ENCODE peak calls at places on chromosomes 11 and 22, in ten cellular contexts. O is central memory CD8-positive, alpha-beta T cell; D is AML-193; Q is iris pigment epithelial cell; G is activated gamma-delta T cell treated with Interleukin-2 at 50 U/mL for 16 hours; C is stimulated activated CD4-positive, alpha-beta T cell treated with anti-CD3 and anti-CD28 coated beads, Interleukin-1b, Interleukin-23, amount 100 ng/mL, for 1 hour; W is non-pigmented ciliary epithelial cell; F is neuronal stem cell; E is A549; T is NCI-H748 treated with DMSO at 0.1 percent for 48 hours. Y is an unnamed sample.

GRCh38 chr11:65072631-65072966 is 11.2 kb downstream of the CDCA5 start:
- DNase-seq in O (no peak), D (no peak), Q (no peak), G (no peak), C (no peak), W (no peak), F (no peak), E (no peak), T (no peak), Y (no peak)

GRCh38 chr11:69372589-69373250 is 78.8 kb downstream of the MYEOV start:
- DNase-seq in O (no peak), D (no peak), Q (no peak), G (no peak), C (no peak), W (no peak), F (no peak), E (no peak), T (no peak), Y (no peak)

GRCh38 chr11:3189193-3189843 is 24.2 kb upstream of the OSBPL5 start:
- DNase-seq in O (no peak), D (no peak), Q (no peak), G (no peak), C (no peak), W (no peak), F (no peak), E (no peak), T (no peak), Y (no peak)

GRCh38 chr11:729492-730074 is 17.7 kb upstream of the TALDO1 start:
- DNase-seq in O (no peak), D (no peak), Q (no peak), G (no peak), C (no peak), W (no peak), F (no peak), E (no peak), T (no peak), Y (no peak)

GRCh38 chr11:106271686-106272085 is 194.2 kb downstream of the AASDHPPT start:
- DNase-seq in O (no peak), D (no peak), Q (no peak), G (no peak), C (no peak), W (no peak), F (no peak), E (no peak), T (no peak), Y (no peak)

GRCh38 chr22:49972163-49973017 is 11.8 kb downstream of the PIM3 start:
- DNase-seq in O (no peak), D (no peak), Q (no peak), G (no peak), C (no peak), W (no peak), F (no peak), E (no peak), T (no peak), Y (no peak)

GRCh38 chr11:64539239-64539638 is 51.8 kb upstream of the SLC22A12 start:
- DNase-seq in O (no peak), D (no peak), Q (no peak), G (no peak), C (no peak), W (no peak), F (no peak), E (no peak), T (no peak), Y (no peak)

GRCh38 chr22:41946360-41947180 is at the start of gene CENPM:
- DNase-seq in O (peak; percentile 69), D (peak; percentile 93), Q (peak; percentile 94), G (peak; percentile 81), C (peak; percentile 79), W (peak; percentile 60), F (peak; percentile 93), E (peak; percentile 75), T (peak; percentile 95), Y (peak; percentile 90)

GRCh38 chr11:126925321-126926093 is 75.1 kb downstream of the KIRREL3 start:
- DNase-seq in O (no peak), D (no peak), Q (no peak), G (no peak), C (no peak), W (no peak), F (no peak), E (no peak), T (no peak), Y (no peak)

GRCh38 chr11:106011481-106011880 is 10.6 kb downstream of the MSANTD4 start:
- DNase-seq in O (no peak), D (no peak), Q (peak; percentile 59), G (no peak), C (no peak), W (no peak), F (no peak), E (no peak), T (no peak), Y (no peak)